ENCODE peak calls at places on chromosomes 13 and 19, in five cellular contexts. M is CD8-positive, alpha-beta memory T cell; V is aorta; H is iPS DF 6.9; X is fibroblast of lung. N is an unnamed sample.
A peak's percentile ranks its signal among the peaks of the same experiment; 100 is the strongest.

GRCh38 chr19:7618366-7618765 is 11.0 kb downstream of the XAB2 start:
- DNase-seq in X (no peak), H (no peak), V (no peak), M (no peak), N (no peak)

GRCh38 chr13:91085127-91085526 is 262.4 kb upstream of the MIR17HG start:
- DNase-seq in H (no peak), X (no peak), M (no peak), V (no peak), N (no peak)

GRCh38 chr13:110757296-110757695 is 43.8 kb downstream of the ING1 start:
- DNase-seq in V (no peak), H (no peak), X (no peak), M (no peak), N (no peak)

GRCh38 chr19:5782322-5782721 is 2.2 kb downstream of the PRR22 start:
- DNase-seq in H (no peak), V (no peak), M (no peak), X (no peak), N (no peak)

GRCh38 chr13:102033719-102034446 is 368.0 kb downstream of the FGF14 start:
- DNase-seq in V (no peak), M (no peak), X (no peak), H (no peak), N (no peak)

GRCh38 chr19:54329476-54330165 is 9.3 kb downstream of the LILRA4 start:
- DNase-seq in X (no peak), M (no peak), V (no peak), H (no peak), N (no peak)

GRCh38 chr13:87851395-87851794 is 180.2 kb downstream of the SLITRK5 start:
- DNase-seq in V (no peak), H (no peak), M (no peak), X (no peak), N (no peak)

GRCh38 chr19:48551437-48552302 is at the start of gene SULT2B1:
- DNase-seq in V (no peak), X (no peak), H (no peak), M (no peak), N (no peak)

GRCh38 chr13:23899555-23899954 is 2.3 kb upstream of the C1QTNF9B start:
- DNase-seq in M (no peak), H (no peak), V (no peak), X (peak; percentile 52), N (no peak)

GRCh38 chr13:53197424-53197823 is 168.8 kb downstream of the OLFM4 start:
- DNase-seq in H (no peak), V (no peak), M (no peak), X (no peak), N (no peak)

GRCh38 chr13:38395505-38395803 is 45.8 kb downstream of the UFM1 start:
- DNase-seq in V (no peak), H (no peak), X (peak; percentile 54), M (no peak), N (no peak)

GRCh38 chr19:17797397-17798201 is 2.7 kb downstream of the B3GNT3 start:
- DNase-seq in V (no peak), H (no peak), X (no peak), M (no peak), N (no peak)

GRCh38 chr19:53192771-53193533 is at the start of gene ZNF665:
- DNase-seq in H (peak; percentile 50), M (peak; percentile 67), V (peak; percentile 95), X (peak; percentile 84), N (peak; percentile 72)

GRCh38 chr19:4704317-4704673 is 19.3 kb downstream of the DPP9 start:
- DNase-seq in V (no peak), X (no peak), M (no peak), H (no peak), N (no peak)

GRCh38 chr13:36192166-36192565 is 22.2 kb downstream of the SOHLH2 start:
- DNase-seq in H (no peak), X (peak; percentile 13), M (no peak), V (no peak), N (no peak)

GRCh38 chr19:38441660-38442348 is 8.3 kb downstream of the RYR1 start:
- DNase-seq in H (no peak), M (no peak), V (no peak), X (no peak), N (no peak)

GRCh38 chr13:23427342-23428182 is 5.9 kb downstream of the SACS start:
- DNase-seq in H (no peak), M (no peak), V (no peak), X (peak; percentile 99), N (no peak)

GRCh38 chr19:56109216-56109615 is 11.9 kb downstream of the ZNF787 start:
- DNase-seq in X (no peak), H (no peak), V (no peak), M (no peak), N (no peak)

GRCh38 chr13:85806553-85807175 is 7.4 kb upstream of the SLITRK6 start:
- DNase-seq in V (no peak), X (peak; percentile 30), H (peak; percentile 7), M (no peak), N (peak; percentile 27)

GRCh38 chr13:32823597-32823996 is 192.6 kb upstream of the KL start:
- DNase-seq in M (no peak), X (no peak), V (no peak), H (no peak), N (no peak)

GRCh38 chr19:532578-533484 is 1.3 kb downstream of the CDC34 start:
- DNase-seq in X (peak; percentile 58), H (no peak), M (no peak), V (peak; percentile 93), N (peak; percentile 63)

GRCh38 chr19:2650515-2650914 is 52.0 kb downstream of the GNG7 start:
- DNase-seq in H (no peak), M (no peak), V (no peak), X (no peak), N (no peak)

GRCh38 chr19:47436712-47437401 is 17.5 kb upstream of the MEIS3 start:
- DNase-seq in V (peak; percentile 91), H (no peak), X (peak; percentile 30), M (peak; percentile 73), N (no peak)

GRCh38 chr13:44243198-44243852 is 130.3 kb upstream of the SERP2 start:
- DNase-seq in V (no peak), M (no peak), H (peak; percentile 43), X (peak; percentile 96), N (peak; percentile 49)

GRCh38 chr19:34507414-34508067 is 26.0 kb downstream of the WTIP start:
- DNase-seq in M (no peak), H (no peak), X (no peak), V (no peak), N (no peak)

GRCh38 chr19:47049307-47049700 is 880 bp upstream of the TMEM160 start:
- DNase-seq in X (peak; percentile 74), M (no peak), H (no peak), V (no peak), N (peak; percentile 55)

GRCh38 chr19:51012661-51013190 is 6.8 kb downstream of the KLK10 start:
- DNase-seq in X (no peak), V (peak; percentile 14), M (no peak), H (no peak), N (no peak)
- H3K27me3 ChIP-seq in X (peaks cover 3% of the 10 kb centered on the region), V (no peaks in the 10 kb centered on the region), M (peaks cover 6% of the 10 kb centered on the region), H (no peaks in the 10 kb centered on the region), N (peaks cover 5% of the 10 kb centered on the region)

GRCh38 chr13:22081430-22081829 is 410.6 kb downstream of the FGF9 start:
- DNase-seq in H (no peak), M (no peak), X (no peak), V (no peak), N (no peak)
- H3K27me3 ChIP-seq in H (peaks cover 3% of the 10 kb centered on the region), M (no peaks in the 10 kb centered on the region), X (no peaks in the 10 kb centered on the region), V (no peaks in the 10 kb centered on the region), N (no peaks in the 10 kb centered on the region)

GRCh38 chr13:94703271-94703670 is 9.1 kb downstream of the SOX21 start:
- DNase-seq in M (no peak), X (no peak), H (no peak), V (no peak), N (no peak)

GRCh38 chr13:94700536-94700935 is 11.8 kb downstream of the SOX21 start:
- DNase-seq in X (no peak), V (no peak), M (no peak), H (no peak), N (no peak)

GRCh38 chr13:94700051-94700535 is 12.3 kb downstream of the SOX21 start:
- DNase-seq in X (no peak), M (no peak), V (no peak), H (no peak), N (no peak)

GRCh38 chr13:94702181-94703041 is 9.9 kb downstream of the SOX21 start:
- DNase-seq in V (no peak), X (no peak), H (no peak), M (no peak), N (no peak)

GRCh38 chr13:94701313-94702180 is 10.8 kb downstream of the SOX21 start:
- DNase-seq in V (no peak), M (no peak), H (no peak), X (no peak), N (no peak)
- H3K27me3 ChIP-seq in V (no peaks in the 10 kb centered on the region), M (peaks cover 59% of the 10 kb centered on the region), H (peaks cover 57% of the 10 kb centered on the region), X (peaks cover 63% of the 10 kb centered on the region), N (peaks cover 6% of the 10 kb centered on the region)

DNA sequence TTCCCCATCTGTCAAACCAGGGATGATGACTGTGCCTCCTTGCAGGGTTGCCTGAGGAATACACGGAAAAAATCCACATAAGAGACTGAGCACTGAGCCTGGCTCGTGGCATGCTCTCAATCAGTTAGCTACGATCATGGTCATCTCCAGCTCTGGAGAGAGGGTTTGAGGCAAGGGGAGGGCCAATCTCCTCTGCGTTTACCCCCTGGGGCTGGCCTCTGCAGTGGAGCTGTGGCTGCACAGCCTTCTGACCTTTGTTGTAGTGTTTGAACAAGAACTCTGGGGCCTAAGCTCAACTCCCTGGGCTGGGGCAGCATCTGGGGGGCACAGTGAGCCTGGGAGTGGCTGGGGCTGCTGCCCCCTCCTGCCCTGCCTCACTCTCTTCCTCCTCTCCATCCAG is 5.9 kb downstream of the LRRC4B start:
- DNase-seq in V (no peak), M (no peak), X (no peak), H (no peak), N (no peak)
- H3K27me3 ChIP-seq in V (no peaks in the 10 kb centered on the region), M (peaks cover 23% of the 10 kb centered on the region), X (no peaks in the 10 kb centered on the region), H (no peaks in the 10 kb centered on the region), N (peaks cover 13% of the 10 kb centered on the region)